ENCODE peak calls at places on chromosomes 5 and 9, in seven cellular contexts. X is EH, V is Ammon's horn, D is non-pigmented ciliary epithelial cell, P is NCI-H2081, B is fibroblast of the conjunctiva, Z is GM04504. J is an unnamed sample.
A peak's percentile ranks its signal among the peaks of the same experiment; 100 is the strongest.

GRCh38 chr5:181189962-181190710 is 14.9 kb downstream of the TRIM7 start:
- DNase-seq in X (no peak), V (no peak), D (no peak), P (no peak), B (no peak), Z (no peak), J (no peak)

GRCh38 chr5:76145945-76146344 is 62.8 kb downstream of the SV2C start:
- DNase-seq in X (peak; percentile 4), V (no peak), D (no peak), P (no peak), B (no peak), Z (no peak), J (no peak)

GRCh38 chr9:127835930-127836586 is 18.4 kb downstream of the ENG start:
- DNase-seq in X (peak; percentile 83), V (no peak), D (no peak), P (no peak), B (no peak), Z (peak; percentile 62), J (no peak)

GRCh38 chr5:142618125-142618524 is 67.8 kb downstream of the FGF1 start:
- DNase-seq in X (peak; percentile 88), V (no peak), D (peak; percentile 43), P (no peak), B (no peak), Z (no peak), J (no peak)

GRCh38 chr5:39100851-39101396 is 26.7 kb upstream of the RICTOR start:
- DNase-seq in X (peak; percentile 98), V (peak; percentile 50), D (peak; percentile 90), P (peak; percentile 38), B (peak; percentile 69), Z (peak; percentile 95), J (peak; percentile 95)

GRCh38 chr9:88605500-88606172 is 70.7 kb downstream of the NXNL2 start:
- DNase-seq in X (peak; percentile 72), V (peak; percentile 19), D (no peak), P (no peak), B (peak; percentile 22), Z (no peak), J (no peak)

GRCh38 chr5:38249812-38250211 is 8.5 kb upstream of the EGFLAM start:
- DNase-seq in X (no peak), V (no peak), D (no peak), P (no peak), B (no peak), Z (no peak), J (no peak)

GRCh38 chr5:107294669-107295068 is 376.1 kb downstream of the EFNA5 start:
- DNase-seq in X (no peak), V (no peak), D (no peak), P (no peak), B (no peak), Z (no peak), J (no peak)

GRCh38 chr9:36560813-36561212 is 11.9 kb upstream of the MELK start:
- DNase-seq in X (peak; percentile 65), V (no peak), D (no peak), P (no peak), B (no peak), Z (no peak), J (no peak)

J was measured in AG04449.